ENCODE peak calls at places on chromosomes 16 and 17, in four cellular contexts. R is IMR-90, B is K562, U is endothelial cell of umbilical vein. O is an unnamed sample.

GRCh38 chr16:4814542-4815173 is 12.2 kb upstream of the ROGDI start:
- DNase-seq in R (no peak), B (peak; percentile 24), U (no peak), O (no peak)

GRCh38 chr16:89374393-89374948 is 115.9 kb downstream of the ANKRD11 start:
- DNase-seq in B (no peak), R (peak; percentile 55), U (no peak), O (no peak)

GRCh38 chr16:1094601-1095449 is 1.2 kb downstream of the C1QTNF8 start:
- DNase-seq in U (no peak), R (no peak), B (no peak), O (no peak)

GRCh38 chr17:65953316-65954147 is 238.4 kb downstream of the CEP112 start:
- DNase-seq in B (no peak), U (no peak), R (no peak), O (no peak)

GRCh38 chr17:75338335-75338734 is 49.1 kb upstream of the SLC25A19 start:
- DNase-seq in U (no peak), R (peak; percentile 65), B (peak; percentile 10), O (no peak)

GRCh38 chr17:682150-682549 is 32.5 kb downstream of the VPS53 start:
- DNase-seq in B (no peak), R (no peak), U (no peak), O (no peak)

GRCh38 chr17:37826497-37827115 is 81.7 kb upstream of the HNF1B start:
- DNase-seq in B (no peak), R (no peak), U (no peak), O (no peak)

GRCh38 chr17:9928601-9929341 is 23.7 kb upstream of the RCVRN start:
- DNase-seq in B (peak; percentile 12), R (peak; percentile 96), U (no peak), O (no peak)

GRCh38 chr16:68013440-68013839 is 2.3 kb downstream of the DPEP2NB start:
- DNase-seq in U (peak; percentile 41), R (no peak), B (no peak), O (no peak)

GRCh38 chr16:11986521-11987057 is 10.1 kb downstream of the SNX29 start:
- DNase-seq in B (no peak), R (peak; percentile 32), U (no peak), O (no peak)

GRCh38 chr17:22569459-22570143 is 877.3 kb downstream of the KCNJ18 start:
- DNase-seq in B (no peak), U (no peak), R (no peak), O (no peak)

GRCh38 chr16:57444711-57445110 is 2.5 kb downstream of the CIAPIN1 start:
- DNase-seq in B (no peak), R (peak; percentile 20), U (no peak), O (no peak)

GRCh38 chr17:75480281-75480680 is 23.8 kb downstream of the TMEM94 start:
- DNase-seq in U (no peak), R (no peak), B (no peak), O (no peak)

GRCh38 chr16:87459027-87459426 is 33.8 kb downstream of the ZCCHC14 start:
- DNase-seq in U (no peak), R (no peak), B (no peak), O (no peak)
- H2AFZ ChIP-seq in U (no peak overlapping the region), R (no peak overlapping the region), B (no peak overlapping the region), O (no peak overlapping the region)

GRCh38 chr17:47850373-47850691 is 631 bp downstream of the SP6 start:
- DNase-seq in U (no peak), R (no peak), B (no peak), O (no peak)

GRCh38 chr17:47852113-47852949 is 1.4 kb upstream of the SP6 start:
- DNase-seq in R (no peak), B (peak; percentile 62), U (no peak), O (no peak)

GRCh38 chr17:47853616-47854015 is 2.7 kb upstream of the SP6 start:
- DNase-seq in R (no peak), B (no peak), U (no peak), O (no peak)

GRCh38 chr17:47850692-47851573 is at the start of gene SP6:
- DNase-seq in U (peak; percentile 58), B (peak; percentile 89), R (peak; percentile 51), O (no peak)

GRCh38 chr17:47851764-47852112 is 775 bp upstream of the SP6 start:
- DNase-seq in R (no peak), U (no peak), B (peak; percentile 41), O (no peak)
- H3K9me1 ChIP-seq in R (no peaks in the 10 kb centered on the region), U (no peaks in the 10 kb centered on the region), B (no peaks in the 10 kb centered on the region), O (no peaks in the 10 kb centered on the region)

DNA sequence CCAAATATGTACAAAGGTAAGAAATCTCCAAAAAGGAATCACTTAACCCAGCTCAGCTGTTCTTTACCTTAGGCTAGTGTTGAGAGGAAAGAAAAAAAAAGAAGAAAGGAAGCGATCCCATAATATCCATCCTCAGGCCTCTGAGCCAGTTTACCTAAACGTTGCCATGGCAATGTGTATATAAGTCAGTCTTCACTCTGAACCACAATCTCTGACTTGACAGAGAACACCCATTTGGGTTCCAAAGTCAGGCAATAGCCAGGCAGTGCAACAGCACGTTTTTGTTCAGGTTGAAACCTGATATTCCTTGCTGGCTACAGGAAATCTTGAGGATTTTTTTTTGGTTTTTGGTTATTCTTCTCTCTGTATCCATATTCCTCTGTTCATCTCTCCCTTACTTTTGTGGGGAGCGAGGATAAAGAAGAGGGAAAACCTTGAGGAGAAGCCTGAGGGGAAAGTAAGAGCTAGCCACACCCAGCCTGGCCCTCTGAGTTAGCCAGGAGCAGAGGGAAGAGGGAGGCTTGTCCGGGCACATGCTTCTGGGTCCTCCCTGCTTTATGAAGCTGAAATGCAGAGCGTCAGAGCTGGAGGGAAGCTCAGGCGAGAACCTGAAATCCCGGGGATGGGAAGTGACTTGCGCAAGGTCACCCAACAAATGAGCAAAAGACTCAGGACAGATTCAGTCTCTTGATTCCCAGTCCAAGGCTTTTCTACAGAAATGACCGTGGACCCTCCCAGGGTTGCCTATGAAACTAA is 152.7 kb downstream of the SOX9 start:
- DNase-seq in B (no peak), R (peak; percentile 25), U (no peak), O (peak; percentile 64)
- H2AFZ ChIP-seq in B (no peak overlapping the region), R (no peak overlapping the region), U (no peak overlapping the region), O (peak overlapping the region; percentile 58)

DNA sequence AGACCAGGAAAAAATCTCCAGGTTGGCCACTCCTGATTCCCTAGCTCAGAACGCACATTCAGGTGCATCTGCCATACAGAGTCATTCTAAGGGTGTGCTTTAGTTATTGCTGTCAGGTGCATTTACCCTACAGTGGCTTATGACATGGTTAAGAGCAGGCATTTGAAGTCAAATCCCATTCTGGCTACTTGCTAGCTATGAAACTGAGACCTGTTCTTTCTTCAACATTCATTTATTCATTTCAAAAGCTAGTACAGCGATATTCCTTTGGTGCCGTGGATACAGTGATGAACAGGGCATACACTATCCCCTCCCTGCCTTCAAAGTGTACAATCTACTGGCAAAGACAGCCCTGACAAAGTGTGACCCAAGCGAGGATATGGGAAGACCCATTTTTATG is 508.3 kb downstream of the NPIPA7 start:
- DNase-seq in B (no peak), U (no peak), R (no peak), O (no peak)
- H3K9me1 ChIP-seq in B (no peaks in the 10 kb centered on the region), U (no peaks in the 10 kb centered on the region), R (no peaks in the 10 kb centered on the region), O (no peaks in the 10 kb centered on the region)